ENCODE peak calls at places on chromosomes 7 and 10, in eight cellular contexts. V is uterus, A is cardiac muscle cell, E is H7, O is heart left ventricle, Z is SK-N-SH, Y is endodermal cell, Q is AG04449. N is an unnamed sample.

GRCh38 chr7:27586825-27587224 is 75.9 kb downstream of the HIBADH start:
- DNase-seq in V (no peak), A (no peak), E (peak), O (no peak), Z (peak), Y (peak), Q (no peak), N (peak)

GRCh38 chr7:130921391-130922180 is 187.6 kb upstream of the KLF14 start:
- DNase-seq in V (no peak), A (peak), E (no peak), O (peak), Z (no peak), Y (no peak), Q (no peak), N (peak)

GRCh38 chr10:98748298-98748697 is 301.6 kb upstream of the HPS1 start:
- DNase-seq in V (no peak), A (peak), E (peak), O (no peak), Z (peak), Y (peak), Q (no peak), N (peak)

GRCh38 chr10:10418397-10418796 is 599.3 kb upstream of the CELF2 start:
- DNase-seq in V (no peak), A (no peak), E (peak), O (no peak), Z (no peak), Y (no peak), Q (no peak), N (no peak)

GRCh38 chr7:929311-929711 is 25.2 kb downstream of the ADAP1 start:
- DNase-seq in V (peak), A (no peak), E (no peak), O (no peak), Z (no peak), Y (no peak), Q (no peak), N (no peak)

GRCh38 chr10:77666821-77667220 is 29.2 kb upstream of the KCNMA1 start:
- DNase-seq in V (no peak), A (no peak), E (no peak), O (no peak), Z (no peak), Y (no peak), Q (no peak), N (no peak)

GRCh38 chr7:83105063-83105462 is 57.6 kb downstream of the PCLO start:
- DNase-seq in V (no peak), A (no peak), E (no peak), O (no peak), Z (no peak), Y (no peak), Q (no peak), N (no peak)

GRCh38 chr7:141462958-141463357 is 88.3 kb upstream of the AGK start:
- DNase-seq in V (no peak), A (no peak), E (no peak), O (no peak), Z (no peak), Y (no peak), Q (no peak), N (no peak)

GRCh38 chr7:50728184-50728583 is 54.5 kb downstream of the GRB10 start:
- DNase-seq in V (no peak), A (peak), E (no peak), O (no peak), Z (no peak), Y (no peak), Q (no peak), N (no peak)

GRCh38 chr7:36287371-36288241 is 102.1 kb upstream of the ANLN start:
- DNase-seq in V (no peak), A (no peak), E (no peak), O (no peak), Z (peak), Y (peak), Q (no peak), N (peak)

GRCh38 chr7:93196331-93196730 is 29.9 kb downstream of the HEPACAM2 start:
- DNase-seq in V (no peak), A (no peak), E (no peak), O (no peak), Z (no peak), Y (no peak), Q (no peak), N (no peak)

GRCh38 chr7:93189235-93189634 is 37.0 kb downstream of the HEPACAM2 start:
- DNase-seq in V (no peak), A (no peak), E (no peak), O (no peak), Z (no peak), Y (no peak), Q (no peak), N (no peak)

GRCh38 chr7:93198472-93198871 is 27.8 kb downstream of the HEPACAM2 start:
- DNase-seq in V (no peak), A (no peak), E (no peak), O (no peak), Z (no peak), Y (no peak), Q (no peak), N (no peak)

GRCh38 chr7:93194368-93194767 is 31.9 kb downstream of the HEPACAM2 start:
- DNase-seq in V (no peak), A (peak), E (no peak), O (no peak), Z (no peak), Y (no peak), Q (no peak), N (no peak)
- H3K4me3 ChIP-seq in V (no peak), A (no peak), E (no peak), O (no peak), Z (no peak), Y (no peak), Q (no peak), N (no peak)

DNA sequence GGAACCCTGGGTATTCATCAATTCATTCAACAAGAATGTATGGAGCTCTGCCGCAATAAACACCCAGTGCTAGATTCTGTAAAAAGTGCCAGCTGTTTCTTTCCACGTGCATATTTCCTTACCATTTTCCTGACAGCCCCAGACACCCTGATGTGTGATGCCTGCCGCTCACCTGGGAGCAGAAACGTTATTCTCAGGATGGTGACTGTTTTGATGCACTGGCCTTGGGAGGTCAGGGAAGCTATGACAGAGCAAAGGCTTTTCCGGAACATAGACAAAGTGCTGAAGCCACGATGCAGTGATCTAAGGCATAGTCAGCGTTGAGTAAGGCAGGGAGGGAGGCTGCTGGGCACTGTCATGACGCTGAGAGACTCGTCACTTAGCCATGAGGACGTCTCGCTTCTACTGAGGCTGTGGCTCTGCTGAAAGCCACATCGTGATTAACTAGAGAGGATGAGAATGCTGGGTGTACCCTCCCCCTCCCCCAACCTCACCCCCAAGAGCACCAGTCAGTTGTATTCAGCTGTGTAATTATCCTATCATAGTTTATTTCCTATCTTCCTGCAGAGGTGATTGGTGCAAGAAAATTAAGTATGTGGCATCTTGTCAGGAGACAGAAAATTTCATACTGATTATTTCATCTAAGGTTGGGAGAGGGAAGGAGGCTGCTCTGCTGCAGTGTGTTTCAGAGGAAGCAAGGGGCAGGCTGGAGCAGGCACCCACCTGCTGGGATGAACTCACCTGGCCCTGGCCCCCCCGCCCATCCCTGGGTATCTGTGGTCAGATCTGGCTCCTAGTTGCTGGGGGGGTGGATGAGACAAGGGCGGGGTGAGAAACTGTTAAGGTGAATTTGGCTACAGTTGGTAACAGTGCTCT is 48.8 kb upstream of the SMNDC1 start:
- DNase-seq in V (no peak), A (peak), E (peak), O (no peak), Z (no peak), Y (peak), Q (peak), N (no peak)
- H3K4me3 ChIP-seq in V (no peak), A (no peak), E (no peak), O (no peak), Z (peak), Y (no peak), Q (peak), N (no peak)

DNA sequence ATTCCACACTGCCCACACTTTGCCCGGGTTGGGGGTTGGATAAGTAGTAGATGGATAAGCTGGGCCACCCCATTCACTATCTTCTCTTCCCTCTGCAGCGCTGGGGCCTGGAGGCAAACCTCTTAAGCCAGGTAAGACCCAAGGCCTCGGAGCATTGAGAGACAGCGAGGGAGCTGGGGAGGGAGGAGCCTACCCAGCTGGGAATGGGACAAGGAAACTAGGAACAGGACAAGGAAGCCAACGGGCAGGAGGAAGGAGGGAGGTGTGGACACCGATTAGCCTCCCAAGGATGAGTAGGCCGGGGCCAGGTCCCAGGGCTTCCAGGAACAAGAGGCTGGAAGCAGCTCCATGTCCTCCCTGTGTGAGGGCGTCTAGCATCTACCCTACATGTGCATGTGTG is 9.6 kb downstream of the ELN start:
- DNase-seq in V (peak), A (no peak), E (no peak), O (no peak), Z (no peak), Y (no peak), Q (no peak), N (no peak)
- H3K4me3 ChIP-seq in V (no peak), A (no peak), E (no peak), O (no peak), Z (no peak), Y (no peak), Q (no peak), N (no peak)

GRCh38 chr10:75432176-75432575 is 752 bp downstream of the LRMDA start:
- DNase-seq in V (peak), A (no peak), E (no peak), O (no peak), Z (no peak), Y (peak), Q (no peak), N (no peak)
- H3K4me3 ChIP-seq in V (no peak), A (no peak), E (no peak), O (peak), Z (no peak), Y (no peak), Q (no peak), N (no peak)

DNA sequence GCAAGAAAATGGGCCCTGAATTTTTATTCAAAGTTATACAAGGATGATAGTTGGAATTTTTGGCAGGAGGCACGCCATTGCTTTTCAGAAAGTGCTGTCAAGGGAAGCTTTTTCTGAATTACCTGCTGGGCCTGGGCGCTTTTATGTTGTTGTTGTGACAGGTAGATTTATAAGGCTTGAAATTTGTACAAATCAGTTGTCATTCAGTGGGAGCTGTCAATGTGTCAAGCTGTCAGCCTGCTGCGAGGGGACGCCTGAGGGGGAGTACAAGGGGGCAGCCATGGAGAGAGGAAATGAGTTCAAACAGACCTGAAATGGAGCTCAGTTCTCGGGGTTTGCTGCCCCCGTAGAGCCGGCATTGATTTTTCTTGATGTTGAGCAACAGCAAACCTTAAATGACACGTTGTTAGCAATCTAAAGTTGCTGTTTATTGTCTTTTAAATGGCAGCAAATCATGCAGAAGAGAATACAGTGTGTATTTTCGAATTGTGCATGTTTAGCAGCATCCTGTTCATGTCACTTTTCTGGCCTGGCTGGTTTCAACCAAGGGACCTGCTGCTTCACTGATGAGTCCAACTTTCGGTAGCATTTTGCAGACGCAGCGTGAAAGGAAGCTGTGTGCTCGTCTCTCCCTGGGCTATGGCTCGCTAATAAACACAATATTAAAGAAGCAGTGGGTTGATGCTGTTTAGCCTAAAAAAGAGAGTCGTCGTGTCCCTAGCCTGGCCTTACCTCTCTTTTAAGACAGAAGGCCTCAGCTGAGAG is 166.4 kb downstream of the LRMDA start:
- DNase-seq in V (no peak), A (no peak), E (no peak), O (no peak), Z (no peak), Y (no peak), Q (no peak), N (no peak)
- H3K4me3 ChIP-seq in V (no peak), A (no peak), E (no peak), O (no peak), Z (no peak), Y (no peak), Q (no peak), N (no peak)

GRCh38 chr10:44756235-44756634 is 154.9 kb upstream of the TMEM72 start:
- DNase-seq in V (no peak), A (peak), E (no peak), O (no peak), Z (no peak), Y (no peak), Q (no peak), N (no peak)
- H3K4me3 ChIP-seq in V (no peak), A (no peak), E (no peak), O (no peak), Z (peak), Y (no peak), Q (no peak), N (no peak)

DNA sequence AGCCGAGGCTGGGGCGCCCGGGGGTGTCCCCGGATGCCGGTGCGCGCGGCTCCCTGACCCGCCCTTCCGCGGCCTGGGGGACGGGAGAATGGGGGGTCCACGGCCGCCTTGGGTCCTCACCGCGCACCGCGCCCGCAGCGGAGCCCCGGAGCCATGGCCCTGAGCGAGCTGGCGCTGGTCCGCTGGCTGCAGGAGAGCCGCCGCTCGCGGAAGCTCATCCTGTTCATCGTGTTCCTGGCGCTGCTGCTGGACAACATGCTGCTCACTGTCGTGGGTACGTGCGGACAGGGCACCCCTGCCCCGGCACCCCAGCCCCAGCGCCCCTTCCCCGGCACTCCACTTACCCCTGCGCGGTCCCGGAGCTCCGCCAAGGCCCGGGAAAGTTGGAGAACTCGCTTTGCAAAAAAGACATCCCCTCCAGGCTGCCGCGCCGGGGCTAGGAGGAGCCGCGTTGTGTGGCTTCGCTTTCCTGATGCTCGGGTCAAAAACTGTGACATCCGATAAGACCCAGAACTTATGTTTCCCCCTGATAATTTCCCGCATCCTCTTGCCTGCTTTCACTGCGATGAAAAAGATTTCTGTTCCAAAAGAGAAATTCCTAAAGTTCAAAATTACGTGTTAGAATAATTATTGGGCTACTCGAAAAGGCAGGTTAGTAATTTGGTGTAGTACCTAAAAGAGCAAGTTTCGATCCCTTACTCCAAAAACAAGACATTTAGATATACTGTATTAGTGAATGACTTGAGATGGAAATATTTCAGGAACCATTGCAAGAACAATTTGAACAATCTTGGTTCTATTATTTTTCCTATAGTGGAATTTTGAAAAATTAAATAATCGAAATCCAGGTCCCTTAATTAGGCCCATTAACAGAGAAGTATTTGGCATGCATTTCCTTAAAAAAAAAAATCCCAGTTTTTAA is 888 bp downstream of the SLC18A2 start:
- DNase-seq in V (no peak), A (peak), E (peak), O (no peak), Z (peak), Y (peak), Q (no peak), N (no peak)
- H3K4me3 ChIP-seq in V (no peak), A (peak), E (peak), O (peak), Z (no peak), Y (peak), Q (no peak), N (no peak)

DNA sequence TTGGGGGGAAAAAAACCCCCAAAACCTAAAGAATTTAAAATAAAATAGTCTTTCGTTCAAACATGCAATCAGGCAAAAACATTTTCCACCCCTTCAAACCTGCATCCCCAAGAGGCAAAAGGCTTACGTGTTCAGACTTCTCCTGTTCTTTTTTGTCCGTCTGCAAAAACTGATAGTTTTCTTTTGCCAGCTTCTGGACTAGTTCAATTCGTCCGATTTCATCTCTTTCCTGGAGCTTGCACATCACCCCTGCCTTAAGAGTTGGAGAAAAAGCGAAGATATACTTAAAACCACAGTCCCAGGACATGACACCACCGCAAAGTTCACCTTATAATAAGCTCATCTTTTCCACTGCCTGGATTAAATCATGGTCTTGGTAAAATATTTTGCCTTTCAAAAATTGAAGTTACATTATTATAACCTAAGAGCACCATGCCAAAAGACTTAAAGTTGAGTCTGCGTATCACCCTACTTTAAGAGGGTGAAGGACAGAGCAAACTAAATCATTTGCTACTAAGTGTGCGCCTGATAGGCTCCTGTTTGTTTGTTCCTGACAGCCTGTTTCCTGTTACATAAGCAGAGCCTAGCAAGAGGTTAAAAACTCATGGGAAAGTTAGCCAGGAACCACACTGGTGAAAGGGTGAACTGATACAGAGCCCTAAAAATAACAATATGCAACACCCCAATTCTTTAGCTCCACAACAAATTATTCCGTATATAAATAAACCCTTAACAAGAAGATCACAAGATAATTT is 137.0 kb downstream of the RAPGEF5 start:
- DNase-seq in V (no peak), A (peak), E (no peak), O (no peak), Z (no peak), Y (no peak), Q (no peak), N (no peak)
- H3K4me3 ChIP-seq in V (peak), A (no peak), E (no peak), O (peak), Z (no peak), Y (no peak), Q (no peak), N (no peak)